ENCODE peak calls at places on chromosomes 2 and 18, in five cellular contexts. O is cardiac fibroblast; H is stimulated activated CD8-positive, alpha-beta memory T cell treated with anti-CD3 and anti-CD28 coated beads, Interleukin-12 subunit alpha, Interleukin-12 subunit beta, amount 100 ng/mL, for 1 hour; Y is activated CD4-positive, CD25-positive, alpha-beta regulatory T cell; K is HFF-Myc. X is an unnamed sample.

GRCh38 chr2:17864676-17865075 is 13.8 kb upstream of the KCNS3 start:
- DNase-seq in H (no peak), Y (no peak), O (no peak), K (no peak), X (no peak)

GRCh38 chr2:56334622-56335021 is 150.8 kb downstream of the CCDC85A start:
- DNase-seq in Y (no peak), K (no peak), H (no peak), O (no peak), X (no peak)

GRCh38 chr2:239929504-239929903 is 95.6 kb downstream of the NDUFA10 start:
- DNase-seq in O (no peak), H (no peak), Y (no peak), K (no peak), X (no peak)

GRCh38 chr2:73979021-73979420 is 5.7 kb upstream of the TET3 start:
- DNase-seq in K (no peak), Y (no peak), O (no peak), H (peak), X (no peak)

GRCh38 chr2:150126839-150127238 is 360.6 kb downstream of the RND3 start:
- DNase-seq in H (no peak), O (no peak), Y (no peak), K (no peak), X (no peak)

GRCh38 chr18:57073516-57074187 is 73.2 kb upstream of the BOD1L2 start:
- DNase-seq in O (no peak), Y (no peak), K (no peak), H (no peak), X (no peak)

GRCh38 chr2:98012561-98012979 is 16.8 kb upstream of the TMEM131 start:
- DNase-seq in H (no peak), K (no peak), Y (no peak), O (no peak), X (no peak)

GRCh38 chr18:53101719-53102118 is 761.7 kb downstream of the DCC start:
- DNase-seq in K (no peak), Y (no peak), O (no peak), H (no peak), X (no peak)

GRCh38 chr2:214215107-214215506 is 195.7 kb upstream of the VWC2L start:
- DNase-seq in K (no peak), Y (no peak), H (no peak), O (no peak), X (no peak)

GRCh38 chr2:112465373-112465772 is 16.6 kb upstream of the TTL start:
- DNase-seq in Y (no peak), K (no peak), H (no peak), O (peak), X (no peak)

GRCh38 chr2:111662771-111663470 is 221.1 kb downstream of the ANAPC1 start:
- DNase-seq in O (no peak), H (no peak), Y (no peak), K (no peak), X (no peak)

GRCh38 chr18:77223221-77223639 is 26.4 kb upstream of the GALR1 start:
- DNase-seq in H (no peak), O (no peak), K (no peak), Y (no peak), X (no peak)

GRCh38 chr18:23291456-23292205 is 156.3 kb downstream of the CABLES1 start:
- DNase-seq in O (peak), Y (no peak), H (no peak), K (no peak), X (peak)

GRCh38 chr2:144519934-144520717 is at the start of gene ZEB2:
- DNase-seq in O (peak), Y (no peak), K (peak), H (no peak), X (peak)

GRCh38 chr2:179741317-179741716 is 120.1 kb downstream of the ZNF385B start:
- DNase-seq in O (no peak), Y (no peak), H (no peak), K (no peak), X (no peak)

GRCh38 chr2:105744091-105744908 is 412 bp upstream of the NCK2 start:
- DNase-seq in Y (peak), H (no peak), K (no peak), O (peak), X (no peak)

GRCh38 chr2:147133273-147133901 is 711.4 kb upstream of the ACVR2A start:
- DNase-seq in O (no peak), H (no peak), K (no peak), Y (no peak), X (no peak)

GRCh38 chr18:80243204-80243603 is 4.1 kb downstream of the PARD6G start:
- DNase-seq in H (no peak), K (no peak), O (no peak), Y (no peak), X (no peak)

GRCh38 chr2:165408191-165408590 is 61.3 kb upstream of the CSRNP3 start:
- DNase-seq in H (no peak), Y (no peak), O (peak), K (peak), X (no peak)